ENCODE peak calls at places on chromosomes 13 and 19, in four cellular contexts. One of them, this sample, is unnamed.

GRCh38 chr13:20814224-20814910 is 40.6 kb upstream of the EEF1AKMT1 start:
- DNase-seq in H9: no peak
- DNase-seq in IMR-90: peak
- DNase-seq in mesendoderm: peak
- DNase-seq in this sample: no peak

GRCh38 chr19:49468746-49469447 is 5.1 kb upstream of the FLT3LG start:
- DNase-seq in H9: peak
- DNase-seq in IMR-90: no peak
- DNase-seq in mesendoderm: peak
- DNase-seq in this sample: peak

GRCh38 chr19:49807174-49807830 is 5.8 kb downstream of the FUZ start:
- DNase-seq in H9: no peak
- DNase-seq in IMR-90: no peak
- DNase-seq in mesendoderm: no peak
- DNase-seq in this sample: no peak

GRCh38 chr19:3184847-3185481 is 766 bp upstream of the NCLN start:
- DNase-seq in mesendoderm: no peak
- DNase-seq in H9: no peak
- DNase-seq in IMR-90: no peak
- DNase-seq in this sample: no peak

GRCh38 chr19:45676851-45677263 is 8.8 kb downstream of the GIPR start:
- DNase-seq in IMR-90: no peak
- DNase-seq in mesendoderm: peak
- DNase-seq in H9: no peak
- DNase-seq in this sample: no peak

GRCh38 chr13:102198418-102199322 is 203.2 kb downstream of the FGF14 start:
- DNase-seq in IMR-90: peak
- DNase-seq in mesendoderm: no peak
- DNase-seq in H9: no peak
- DNase-seq in this sample: no peak

GRCh38 chr13:50198508-50198907 is 183.3 kb downstream of the KCNRG start:
- DNase-seq in IMR-90: peak
- DNase-seq in mesendoderm: no peak
- DNase-seq in H9: no peak
- DNase-seq in this sample: no peak

GRCh38 chr19:4713384-4713951 is 10.2 kb downstream of the DPP9 start:
- DNase-seq in H9: no peak
- DNase-seq in IMR-90: peak
- DNase-seq in mesendoderm: no peak
- DNase-seq in this sample: no peak

GRCh38 chr13:31982124-31982523 is 49.5 kb upstream of the FRY start:
- DNase-seq in H9: no peak
- DNase-seq in IMR-90: no peak
- DNase-seq in mesendoderm: no peak
- DNase-seq in this sample: no peak

GRCh38 chr13:43792456-43792855 is 5.7 kb upstream of the ENOX1 start:
- DNase-seq in mesendoderm: no peak
- DNase-seq in IMR-90: no peak
- DNase-seq in H9: no peak
- DNase-seq in this sample: no peak

GRCh38 chr13:33251131-33251629 is 34.4 kb downstream of the STARD13 start:
- DNase-seq in H9: no peak
- DNase-seq in mesendoderm: no peak
- DNase-seq in IMR-90: peak
- DNase-seq in this sample: no peak

GRCh38 chr19:38233740-38234251 is 9.8 kb upstream of the DPF1 start:
- DNase-seq in IMR-90: peak
- DNase-seq in mesendoderm: peak
- DNase-seq in H9: peak
- DNase-seq in this sample: peak

GRCh38 chr13:43261018-43261417 is 237.6 kb downstream of the DNAJC15 start:
- DNase-seq in H9: no peak
- DNase-seq in IMR-90: peak
- DNase-seq in mesendoderm: no peak
- DNase-seq in this sample: no peak

GRCh38 chr13:46521921-46522691 is 30.9 kb upstream of the LRCH1 start:
- DNase-seq in IMR-90: no peak
- DNase-seq in H9: no peak
- DNase-seq in mesendoderm: no peak
- DNase-seq in this sample: no peak

GRCh38 chr13:33206425-33206824 is 79.1 kb downstream of the STARD13 start:
- DNase-seq in IMR-90: peak
- DNase-seq in mesendoderm: no peak
- DNase-seq in H9: no peak
- DNase-seq in this sample: no peak

GRCh38 chr13:42740753-42741152 is 40.6 kb upstream of the FAM216B start:
- DNase-seq in mesendoderm: no peak
- DNase-seq in H9: no peak
- DNase-seq in IMR-90: no peak
- DNase-seq in this sample: no peak

GRCh38 chr13:111792956-111793355 is 274.0 kb upstream of the SOX1 start:
- DNase-seq in H9: no peak
- DNase-seq in IMR-90: no peak
- DNase-seq in mesendoderm: no peak
- DNase-seq in this sample: no peak

GRCh38 chr19:55210120-55210493 is 806 bp upstream of the PTPRH start:
- DNase-seq in mesendoderm: no peak
- DNase-seq in IMR-90: peak
- DNase-seq in H9: no peak
- DNase-seq in this sample: no peak

GRCh38 chr19:12788025-12788681 is 3.1 kb upstream of the JUNB start:
- DNase-seq in mesendoderm: no peak
- DNase-seq in IMR-90: no peak
- DNase-seq in H9: no peak
- DNase-seq in this sample: no peak

GRCh38 chr19:5186293-5187050 is 154.1 kb downstream of the PTPRS start:
- DNase-seq in mesendoderm: no peak
- DNase-seq in IMR-90: peak
- DNase-seq in H9: no peak
- DNase-seq in this sample: no peak

GRCh38 chr13:102779426-102780159 is 6.0 kb upstream of the TEX30 start:
- DNase-seq in IMR-90: no peak
- DNase-seq in H9: no peak
- DNase-seq in mesendoderm: no peak
- DNase-seq in this sample: no peak

GRCh38 chr13:29496241-29496712 is 99.2 kb downstream of the SLC7A1 start:
- DNase-seq in H9: no peak
- DNase-seq in IMR-90: no peak
- DNase-seq in mesendoderm: no peak
- DNase-seq in this sample: no peak

GRCh38 chr13:36858285-36858684 is 39.3 kb downstream of the RFXAP start:
- DNase-seq in IMR-90: peak
- DNase-seq in mesendoderm: peak
- DNase-seq in H9: no peak
- DNase-seq in this sample: no peak

GRCh38 chr19:40610396-40611064 is 9.4 kb downstream of the LTBP4 start:
- DNase-seq in H9: peak
- DNase-seq in IMR-90: no peak
- DNase-seq in mesendoderm: no peak
- DNase-seq in this sample: no peak

GRCh38 chr19:34220472-34221063 is 33.8 kb upstream of the GARRE1 start:
- DNase-seq in IMR-90: peak
- DNase-seq in mesendoderm: peak
- DNase-seq in H9: peak
- DNase-seq in this sample: no peak

GRCh38 chr13:79674765-79675515 is 194.0 kb downstream of the NDFIP2 start:
- DNase-seq in H9: no peak
- DNase-seq in mesendoderm: no peak
- DNase-seq in IMR-90: no peak
- DNase-seq in this sample: no peak

GRCh38 chr19:4609878-4610511 is 29.3 kb upstream of the TNFAIP8L1 start:
- DNase-seq in mesendoderm: no peak
- DNase-seq in IMR-90: no peak
- DNase-seq in H9: peak
- DNase-seq in this sample: peak

GRCh38 chr19:51702103-51702753 is 9.1 kb downstream of the SPACA6 start:
- DNase-seq in IMR-90: peak
- DNase-seq in mesendoderm: peak
- DNase-seq in H9: peak
- DNase-seq in this sample: peak

GRCh38 chr19:11887618-11888531 is at the start of gene ZNF69:
- DNase-seq in mesendoderm: peak
- DNase-seq in H9: peak
- DNase-seq in IMR-90: peak
- DNase-seq in this sample: peak

DNA sequence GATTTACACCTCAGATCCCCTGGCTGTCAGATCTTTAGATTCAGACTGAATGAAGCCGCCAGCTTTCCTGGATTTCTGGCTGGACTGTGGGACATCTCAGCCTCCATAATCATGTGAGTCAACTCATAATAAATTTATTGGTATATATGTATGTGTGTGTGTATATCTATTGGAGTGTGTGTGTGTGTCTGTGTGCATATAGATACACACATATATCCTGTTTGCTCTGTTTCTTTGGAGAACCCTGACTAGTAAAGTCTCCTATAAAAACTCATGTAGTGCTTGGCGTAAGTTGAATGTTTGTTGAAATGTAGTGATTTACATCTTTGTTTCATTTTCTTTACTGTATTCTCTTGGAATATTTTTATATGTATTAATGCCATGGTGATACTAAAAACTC is 499.5 kb upstream of the KLF12 start:
- DNase-seq in mesendoderm: no peak
- DNase-seq in IMR-90: no peak
- DNase-seq in H9: no peak
- DNase-seq in this sample: no peak
- H4K5ac ChIP-seq in mesendoderm: no peak
- H4K5ac ChIP-seq in IMR-90: no peak
- H4K5ac ChIP-seq in H9: no peak
- H4K5ac ChIP-seq in this sample: no peak

GRCh38 chr19:36449059-36449670 is 30.7 kb upstream of the ZFP82 start:
- DNase-seq in IMR-90: no peak
- DNase-seq in H9: no peak
- DNase-seq in mesendoderm: peak
- DNase-seq in this sample: no peak
- H4K5ac ChIP-seq in IMR-90: no peak
- H4K5ac ChIP-seq in H9: no peak
- H4K5ac ChIP-seq in mesendoderm: no peak
- H4K5ac ChIP-seq in this sample: no peak

GRCh38 chr19:10395436-10395835 is 7.9 kb downstream of the CDC37 start:
- DNase-seq in IMR-90: no peak
- DNase-seq in H9: no peak
- DNase-seq in mesendoderm: no peak
- DNase-seq in this sample: no peak

GRCh38 chr19:10395853-10396355 is 7.4 kb downstream of the CDC37 start:
- DNase-seq in H9: no peak
- DNase-seq in mesendoderm: no peak
- DNase-seq in IMR-90: no peak
- DNase-seq in this sample: no peak

GRCh38 chr19:10402441-10403038 is 802 bp downstream of the CDC37 start:
- DNase-seq in H9: no peak
- DNase-seq in mesendoderm: peak
- DNase-seq in IMR-90: no peak
- DNase-seq in this sample: no peak

GRCh38 chr19:10399878-10400277 is 3.5 kb downstream of the CDC37 start:
- DNase-seq in H9: no peak
- DNase-seq in mesendoderm: no peak
- DNase-seq in IMR-90: no peak
- DNase-seq in this sample: no peak

GRCh38 chr19:10398819-10399218 is 4.5 kb downstream of the CDC37 start:
- DNase-seq in IMR-90: no peak
- DNase-seq in mesendoderm: no peak
- DNase-seq in H9: no peak
- DNase-seq in this sample: no peak
- H4K5ac ChIP-seq in IMR-90: no peak
- H4K5ac ChIP-seq in mesendoderm: no peak
- H4K5ac ChIP-seq in H9: no peak
- H4K5ac ChIP-seq in this sample: no peak

GRCh38 chr19:14102102-14102696 is 11.6 kb upstream of the SAMD1 start:
- DNase-seq in H9: no peak
- DNase-seq in mesendoderm: no peak
- DNase-seq in IMR-90: no peak
- DNase-seq in this sample: no peak
- H4K5ac ChIP-seq in H9: no peak
- H4K5ac ChIP-seq in mesendoderm: no peak
- H4K5ac ChIP-seq in IMR-90: no peak
- H4K5ac ChIP-seq in this sample: no peak

GRCh38 chr19:18875726-18876125 is 20.2 kb downstream of the CERS1 start:
- DNase-seq in H9: no peak
- DNase-seq in mesendoderm: no peak
- DNase-seq in IMR-90: peak
- DNase-seq in this sample: no peak
- H4K5ac ChIP-seq in H9: no peak
- H4K5ac ChIP-seq in mesendoderm: no peak
- H4K5ac ChIP-seq in IMR-90: no peak
- H4K5ac ChIP-seq in this sample: no peak

GRCh38 chr19:47735131-47735530 is 10.2 kb upstream of the NOP53 start:
- DNase-seq in mesendoderm: peak
- DNase-seq in IMR-90: no peak
- DNase-seq in H9: peak
- DNase-seq in this sample: no peak
- H4K5ac ChIP-seq in mesendoderm: no peak
- H4K5ac ChIP-seq in IMR-90: no peak
- H4K5ac ChIP-seq in H9: no peak
- H4K5ac ChIP-seq in this sample: no peak

This sample was measured in H1.